ENCODE peak calls at places on chromosomes 4 and X, in seven cellular contexts. C, B, N, U, O, R and A are unnamed samples.

GRCh38 chr4:33494150-33494549 is 2750.2 kb downstream of the ARAP2 start:
- DNase-seq in B (no peak), N (no peak), R (no peak), O (peak), C (no peak), U (no peak), A (peak)

GRCh38 chrX:23883737-23884354 is 23.9 kb downstream of the APOO start:
- DNase-seq in B (no peak), O (peak), N (peak), R (no peak), C (peak), U (no peak), A (no peak)

GRCh38 chrX:9576059-9576458 is 111.2 kb downstream of the TBL1X start:
- DNase-seq in U (no peak), B (no peak), N (no peak), R (no peak), O (no peak), C (no peak), A (no peak)

GRCh38 chr4:182916483-182917181 is 554 bp downstream of the DCTD start:
- DNase-seq in B (no peak), C (no peak), U (no peak), O (peak), N (no peak), R (peak), A (peak)

GRCh38 chr4:7356667-7357295 is 77.9 kb downstream of the PSAPL1 start:
- DNase-seq in O (no peak), N (no peak), C (no peak), U (no peak), R (no peak), B (no peak), A (no peak)

GRCh38 chr4:78569291-78569821 is 17.8 kb downstream of the ANXA3 start:
- DNase-seq in O (no peak), R (no peak), U (no peak), B (no peak), N (peak), C (peak), A (no peak)

GRCh38 chrX:40158036-40158706 is 60.4 kb upstream of the BCOR start:
- DNase-seq in O (no peak), C (no peak), B (no peak), N (no peak), U (no peak), R (peak), A (no peak)

GRCh38 chrX:44244008-44244407 is 99.5 kb downstream of the EFHC2 start:
- DNase-seq in B (peak), R (no peak), O (peak), N (no peak), C (peak), U (no peak), A (peak)

GRCh38 chrX:110657073-110657472 is 138.5 kb downstream of the CHRDL1 start:
- DNase-seq in U (no peak), C (no peak), N (no peak), R (no peak), B (no peak), O (no peak), A (no peak)

GRCh38 chrX:151488677-151489076 is 74.8 kb upstream of the PASD1 start:
- DNase-seq in O (peak), C (peak), U (no peak), B (peak), N (peak), R (peak), A (peak)

GRCh38 chrX:49879656-49880277 is 483 bp downstream of the USP27X start:
- DNase-seq in U (no peak), N (no peak), B (peak), O (no peak), C (no peak), R (no peak), A (peak)

GRCh38 chr4:97013309-97014106 is 1129.8 kb downstream of the STPG2 start:
- DNase-seq in U (no peak), O (no peak), N (no peak), B (no peak), R (no peak), C (no peak), A (no peak)

GRCh38 chr4:118224239-118224829 is 128.5 kb downstream of the PRSS12 start:
- DNase-seq in R (no peak), U (no peak), N (peak), B (peak), C (peak), O (peak), A (peak)

GRCh38 chr4:161583549-161583948 is 580.3 kb downstream of the FSTL5 start:
- DNase-seq in B (no peak), C (no peak), N (no peak), R (no peak), O (no peak), U (no peak), A (no peak)

GRCh38 chr4:126916626-126917140 is 716.1 kb upstream of the INTU start:
- DNase-seq in N (no peak), C (no peak), O (peak), U (no peak), R (no peak), B (no peak), A (peak)

GRCh38 chr4:53706422-53707032 is 115.2 kb upstream of the LNX1 start:
- DNase-seq in B (peak), U (peak), R (no peak), O (peak), C (peak), N (peak), A (peak)

GRCh38 chrX:55007633-55008032 is 7.5 kb downstream of the APEX2 start:
- DNase-seq in R (no peak), O (no peak), C (no peak), U (no peak), B (no peak), N (peak), A (no peak)

GRCh38 chr4:158139086-158139485 is 33.7 kb downstream of the GASK1B start:
- DNase-seq in N (no peak), R (no peak), O (no peak), C (no peak), B (no peak), U (no peak), A (no peak)

GRCh38 chrX:72381439-72382198 is 75.9 kb upstream of the CITED1 start:
- DNase-seq in B (no peak), U (no peak), C (no peak), O (no peak), N (peak), R (no peak), A (peak)

GRCh38 chrX:154809939-154810665 is 4.8 kb upstream of the MPP1 start:
- DNase-seq in B (no peak), R (no peak), C (no peak), O (no peak), U (no peak), N (no peak), A (no peak)

GRCh38 chr4:165592386-165592785 is 213.6 kb downstream of the CPE start:
- DNase-seq in R (no peak), U (no peak), C (no peak), N (no peak), O (no peak), B (no peak), A (no peak)

GRCh38 chr4:187608001-187608421 is 387.6 kb upstream of the ZFP42 start:
- DNase-seq in N (no peak), O (no peak), R (no peak), U (no peak), C (no peak), B (no peak), A (no peak)

GRCh38 chrX:110004210-110004609 is 1.3 kb downstream of the TMEM164 start:
- DNase-seq in R (no peak), N (peak), O (no peak), B (no peak), U (no peak), C (no peak), A (no peak)

GRCh38 chrX:44904542-44905115 is 31.6 kb downstream of the KDM6A start:
- DNase-seq in C (no peak), U (no peak), N (no peak), B (no peak), R (no peak), O (no peak), A (peak)

GRCh38 chr4:6986067-6986780 is 56.9 kb upstream of the TADA2B start:
- DNase-seq in B (peak), R (no peak), N (no peak), U (no peak), C (no peak), O (peak), A (no peak)

GRCh38 chrX:37785569-37785968 is 5.7 kb downstream of the CYBB start:
- DNase-seq in C (no peak), N (no peak), U (no peak), B (no peak), R (no peak), O (no peak), A (no peak)

GRCh38 chr4:55345054-55345453 is 988 bp upstream of the SRD5A3 start:
- DNase-seq in R (no peak), O (no peak), U (no peak), C (no peak), B (no peak), N (peak), A (no peak)

GRCh38 chrX:57929373-57929772 is 19.1 kb upstream of the ZXDA start:
- DNase-seq in C (peak), R (no peak), O (no peak), B (no peak), U (no peak), N (peak), A (no peak)

GRCh38 chrX:130120321-130120731 is 10.0 kb upstream of the ELF4 start:
- DNase-seq in N (no peak), C (no peak), U (no peak), R (no peak), O (no peak), B (no peak), A (no peak)

GRCh38 chrX:66014560-66014959 is 25.3 kb downstream of the VSIG4 start:
- DNase-seq in B (no peak), C (no peak), N (no peak), U (no peak), R (no peak), O (no peak), A (no peak)

GRCh38 chrX:12872741-12873140 is 5.9 kb downstream of the TLR7 start:
- DNase-seq in O (no peak), C (no peak), U (no peak), B (no peak), R (no peak), N (no peak), A (no peak)

GRCh38 chrX:152861116-152861515 is 30.3 kb downstream of the NSDHL start:
- DNase-seq in N (no peak), U (no peak), C (no peak), R (no peak), B (no peak), O (no peak), A (peak)

GRCh38 chr4:58734030-58734673 is 1624.0 kb upstream of the IGFBP7 start:
- DNase-seq in B (no peak), O (no peak), N (no peak), C (no peak), R (no peak), U (no peak), A (no peak)

GRCh38 chr4:38230121-38230728 is 270.0 kb downstream of the PTTG2 start:
- DNase-seq in U (no peak), R (peak), O (peak), B (no peak), C (peak), N (no peak), A (no peak)

GRCh38 chr4:126242679-126243390 is 928.1 kb downstream of the FAT4 start:
- DNase-seq in R (no peak), O (no peak), C (no peak), B (no peak), N (no peak), U (no peak), A (no peak)

GRCh38 chr4:1183985-1184773 is 11.8 kb upstream of the SPON2 start:
- DNase-seq in U (peak), B (no peak), O (no peak), R (no peak), N (no peak), C (no peak), A (no peak)

GRCh38 chrX:153909024-153909979 is 4.8 kb downstream of the AVPR2 start:
- DNase-seq in O (peak), U (no peak), B (peak), N (peak), C (no peak), R (no peak), A (no peak)

GRCh38 chr4:19936471-19936870 is 315.2 kb upstream of the SLIT2 start:
- DNase-seq in N (no peak), C (no peak), O (no peak), R (no peak), B (no peak), U (no peak), A (no peak)

GRCh38 chr4:94603170-94603747 is 151.5 kb downstream of the PDLIM5 start:
- DNase-seq in U (no peak), O (no peak), B (no peak), C (no peak), N (no peak), R (no peak), A (no peak)

GRCh38 chrX:3476973-3477372 is 130.5 kb upstream of the MXRA5 start:
- DNase-seq in U (no peak), O (no peak), R (no peak), B (no peak), C (no peak), N (no peak), A (no peak)
- TF ChIP-seq JUND in U (no peak), O (no peak), R (no peak), B (no peak), C (no peak), N (no peak), A (no peak)

DNA sequence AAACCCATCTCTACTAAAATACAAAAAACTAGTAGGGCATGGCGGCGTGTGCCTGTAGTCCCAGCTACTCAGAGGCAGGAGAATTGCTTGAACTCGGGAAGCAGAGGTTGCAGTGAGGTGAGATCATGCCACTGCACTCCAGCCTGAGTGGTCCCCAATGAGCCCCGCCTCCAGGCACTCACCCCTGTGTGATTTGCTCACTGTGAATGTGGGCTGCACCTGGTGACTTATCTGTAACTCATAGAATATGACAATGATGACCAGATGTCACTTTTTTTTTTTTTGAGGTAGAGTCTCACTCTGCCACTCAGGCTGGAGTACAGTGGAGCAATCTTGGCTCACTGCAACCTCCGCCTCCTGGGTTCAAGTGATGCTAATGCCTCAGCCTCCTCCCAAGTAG is 49.0 kb upstream of the HOPX start:
- DNase-seq in O (no peak), R (no peak), N (no peak), B (no peak), U (no peak), C (no peak), A (no peak)
- TF ChIP-seq JUND in O (no peak), R (no peak), N (no peak), B (no peak), U (no peak), C (no peak), A (no peak)

DNA sequence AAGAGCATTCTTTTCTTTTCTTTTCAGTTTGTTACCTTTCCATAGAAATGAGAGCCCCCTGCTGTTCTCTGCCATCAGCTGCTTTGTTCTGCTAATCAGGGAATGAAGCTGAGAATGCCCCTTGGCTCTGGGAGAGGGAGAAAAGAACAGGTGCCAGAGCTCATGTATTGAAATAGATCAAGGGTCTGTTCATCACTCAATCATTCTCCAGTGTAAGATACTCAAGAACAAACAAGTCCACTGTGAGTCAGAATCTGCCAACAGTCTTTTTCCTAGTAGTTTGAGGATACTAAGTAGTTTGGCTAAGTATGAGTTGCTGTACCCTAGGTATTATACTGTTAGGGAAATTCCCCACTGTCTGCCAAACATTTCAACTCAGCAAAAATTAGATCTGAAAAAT is 144.3 kb downstream of the RTL3 start:
- DNase-seq in N (no peak), O (no peak), B (no peak), C (no peak), R (peak), U (no peak), A (peak)
- TF ChIP-seq JUND in N (no peak), O (no peak), B (no peak), C (no peak), R (no peak), U (no peak), A (no peak)

DNA sequence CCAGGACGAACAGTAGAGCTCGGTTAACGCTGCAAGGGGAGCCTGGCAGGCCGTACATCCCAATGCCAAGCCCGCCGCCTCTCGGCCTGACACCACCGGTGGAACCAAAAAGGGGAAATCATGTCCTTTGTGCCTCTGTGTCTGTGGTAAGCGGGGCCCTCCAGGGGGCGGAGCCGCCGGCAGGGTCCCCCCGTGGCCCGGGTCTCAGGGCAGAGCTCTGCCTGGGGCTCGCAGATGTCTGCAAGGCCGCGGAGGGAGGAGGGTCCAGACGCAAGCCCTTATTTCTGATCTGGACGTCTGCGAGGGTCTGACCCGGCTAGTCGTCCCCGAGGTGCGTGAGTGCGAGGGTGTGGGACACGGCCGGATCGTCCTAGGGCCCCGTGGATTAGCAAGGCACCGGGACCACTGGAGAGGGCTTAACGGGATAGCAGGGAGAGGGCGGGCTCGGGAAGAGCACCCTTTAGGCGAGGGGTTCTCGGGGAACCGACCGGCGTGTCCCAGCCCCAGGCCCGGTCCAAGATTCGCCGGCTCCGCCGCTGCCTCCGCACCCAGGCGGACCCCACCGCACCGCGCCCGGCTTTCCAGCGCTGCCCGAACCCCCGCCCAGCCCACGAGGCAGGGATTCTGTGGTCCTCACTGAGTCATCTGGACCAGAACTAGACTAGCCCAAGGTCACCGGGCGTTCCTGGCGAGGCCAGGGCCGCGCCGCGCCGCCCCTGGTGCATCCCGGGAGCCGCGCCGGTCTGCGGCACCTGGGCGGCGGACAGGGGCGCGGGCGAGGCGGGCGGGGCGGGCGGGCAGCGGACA is 858 bp upstream of the FAM193A start:
- DNase-seq in R (peak), B (peak), O (peak), N (peak), U (no peak), C (no peak), A (no peak)
- TF ChIP-seq JUND in R (no peak), B (no peak), O (no peak), N (no peak), U (no peak), C (no peak), A (no peak)